ENCODE peak calls at places on chromosomes 6 and 20, in six cellular contexts. W is fibroblast of lung, D is AG09309, P is A549, Q is heart right ventricle, S is BJ. K is an unnamed sample.
A peak's percentile ranks its signal among the peaks of the same experiment; 100 is the strongest.

GRCh38 chr6:40798069-40798770 is 211.1 kb upstream of the LRFN2 start:
- DNase-seq in W (no peak), D (no peak), P (no peak), Q (no peak), S (no peak), K (no peak)

GRCh38 chr6:16239798-16240123 is 1.4 kb downstream of the GMPR start:
- DNase-seq in W (peak; percentile 70), D (no peak), P (peak; percentile 19), Q (peak; percentile 78), S (no peak), K (no peak)

GRCh38 chr20:6473197-6473596 is 294.3 kb upstream of the BMP2 start:
- DNase-seq in W (peak; percentile 20), D (no peak), P (no peak), Q (no peak), S (no peak), K (no peak)

GRCh38 chr6:113997106-113997505 is 26.2 kb upstream of the HDAC2 start:
- DNase-seq in W (peak; percentile 92), D (peak; percentile 65), P (peak; percentile 11), Q (no peak), S (peak; percentile 69), K (peak; percentile 72)

GRCh38 chr20:32999603-33000250 is 4.5 kb downstream of the SUN5 start:
- DNase-seq in W (no peak), D (no peak), P (no peak), Q (no peak), S (no peak), K (no peak)

GRCh38 chr6:105797313-105797970 is 288.7 kb upstream of the PRDM1 start:
- DNase-seq in W (no peak), D (no peak), P (no peak), Q (no peak), S (no peak), K (no peak)

GRCh38 chr20:53683506-53683905 is 89.9 kb upstream of the ZNF217 start:
- DNase-seq in W (no peak), D (no peak), P (no peak), Q (no peak), S (no peak), K (no peak)

GRCh38 chr6:31575335-31575901 is at the start of gene TNF:
- DNase-seq in W (no peak), D (no peak), P (no peak), Q (peak; percentile 66), S (no peak), K (no peak)

GRCh38 chr6:123316733-123317323 is 319.9 kb downstream of the TRDN start:
- DNase-seq in W (peak; percentile 2), D (no peak), P (peak; percentile 8), Q (no peak), S (no peak), K (peak; percentile 9)

GRCh38 chr20:36861625-36861874 is 14.4 kb upstream of the TLDC2 start:
- DNase-seq in W (no peak), D (no peak), P (peak; percentile 25), Q (peak; percentile 49), S (no peak), K (no peak)

GRCh38 chr6:50658561-50658960 is 54.8 kb upstream of the TFAP2D start:
- DNase-seq in W (no peak), D (no peak), P (no peak), Q (no peak), S (no peak), K (no peak)

GRCh38 chr6:43707767-43708166 is 20.2 kb upstream of the MRPS18A start:
- DNase-seq in W (no peak), D (no peak), P (no peak), Q (no peak), S (no peak), K (no peak)

GRCh38 chr6:26053929-26054658 is 33.1 kb upstream of the HFE start:
- DNase-seq in W (peak; percentile 16), D (no peak), P (peak; percentile 28), Q (no peak), S (no peak), K (no peak)

GRCh38 chr6:41878961-41879405 is 16.2 kb downstream of the USP49 start:
- DNase-seq in W (peak; percentile 74), D (peak; percentile 63), P (no peak), Q (no peak), S (peak; percentile 72), K (peak; percentile 9)

GRCh38 chr20:38806855-38807655 is 1.6 kb downstream of the PPP1R16B start:
- DNase-seq in W (no peak), D (no peak), P (no peak), Q (no peak), S (no peak), K (no peak)

GRCh38 chr6:151284431-151285060 is 44.8 kb downstream of the AKAP12 start:
- DNase-seq in W (no peak), D (no peak), P (no peak), Q (no peak), S (no peak), K (no peak)

GRCh38 chr6:44712353-44713147 is 325.0 kb downstream of the CDC5L start:
- DNase-seq in W (peak; percentile 74), D (no peak), P (no peak), Q (no peak), S (no peak), K (peak; percentile 64)

GRCh38 chr6:156601821-156602301 is 175.3 kb upstream of the ARID1B start:
- DNase-seq in W (no peak), D (no peak), P (no peak), Q (no peak), S (no peak), K (no peak)

GRCh38 chr20:31595380-31595653 is 9.8 kb upstream of the ID1 start:
- DNase-seq in W (no peak), D (no peak), P (no peak), Q (no peak), S (no peak), K (no peak)
- H3K4me3 ChIP-seq in W (no peak overlapping the region), D (no peak overlapping the region), P (peak overlapping the region; percentile 62), Q (no peak overlapping the region), S (no peak overlapping the region), K (no peak overlapping the region)

DNA sequence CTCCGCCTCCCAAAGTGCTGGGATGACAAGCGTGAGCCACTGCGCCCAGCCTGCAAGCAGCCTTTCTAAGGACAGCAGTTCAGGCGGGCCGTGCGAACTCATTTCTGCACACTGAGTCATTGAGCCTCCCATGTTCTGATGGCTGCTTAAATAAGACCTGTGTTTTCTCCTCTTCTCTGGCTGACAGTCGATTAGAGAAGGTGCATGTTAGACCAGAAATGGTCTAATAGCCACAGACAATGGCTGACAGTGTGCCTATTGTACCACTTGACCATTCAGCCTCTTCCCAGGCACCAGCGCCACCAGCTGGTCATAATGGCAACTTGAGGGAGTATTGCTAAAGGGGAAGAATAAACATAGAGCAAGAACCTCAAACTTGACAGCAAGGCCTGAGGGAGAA is 6.2 kb downstream of the CST11 start:
- DNase-seq in W (peak; percentile 48), D (no peak), P (peak; percentile 62), Q (peak; percentile 43), S (no peak), K (no peak)
- TF ChIP-seq CTCF in W (peak; percentile 56), D (peak; percentile 40), P (peak; percentile 40), Q (peak; percentile 60), S (peak; percentile 40), K (peak; percentile 57)

GRCh38 chr6:125742433-125743120 is 6.9 kb upstream of the HEY2 start:
- DNase-seq in W (no peak), D (no peak), P (no peak), Q (no peak), S (no peak), K (no peak)
- H3K4me3 ChIP-seq in W (no peak overlapping the region), D (no peak overlapping the region), P (no peak overlapping the region), Q (no peak overlapping the region), S (no peak overlapping the region), K (no peak overlapping the region)

GRCh38 chr20:25296094-25297093 is 48.5 kb downstream of the PYGB start:
- DNase-seq in W (no peak), D (no peak), P (peak; percentile 54), Q (no peak), S (no peak), K (no peak)
- TF ChIP-seq CTCF in W (peak; percentile 35), D (peak; percentile 45), P (peak; percentile 53), Q (peak; percentile 40), S (peak; percentile 46), K (peak; percentile 52)

DNA sequence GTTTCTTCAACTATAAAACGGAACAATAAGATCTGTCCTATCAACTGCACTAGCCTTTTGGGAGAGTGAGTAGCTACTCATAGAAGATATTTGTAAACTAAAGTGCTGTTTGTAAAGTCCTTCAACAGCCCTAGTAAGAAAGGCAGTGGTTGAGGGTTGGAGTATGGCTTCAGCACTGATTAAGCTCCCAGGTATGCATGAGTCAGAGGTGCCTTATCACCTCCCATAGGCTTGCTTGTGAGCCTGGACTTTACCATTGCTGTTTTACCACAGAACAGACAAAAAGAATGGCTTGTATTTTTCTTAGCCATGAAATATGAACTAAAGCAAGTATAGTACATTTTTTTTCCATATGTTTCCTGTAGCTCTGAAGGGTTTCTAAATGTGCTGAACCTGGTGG is 44.1 kb downstream of the SAMD3 start:
- DNase-seq in W (peak; percentile 98), D (peak; percentile 64), P (peak; percentile 21), Q (no peak), S (peak; percentile 47), K (peak; percentile 85)
- H3K4me3 ChIP-seq in W (no peak overlapping the region), D (no peak overlapping the region), P (no peak overlapping the region), Q (no peak overlapping the region), S (no peak overlapping the region), K (no peak overlapping the region)

GRCh38 chr6:82251942-82252341 is 4.4 kb upstream of the IBTK start:
- DNase-seq in W (peak; percentile 27), D (no peak), P (peak; percentile 35), Q (no peak), S (no peak), K (no peak)
- TF ChIP-seq CTCF in W (peak; percentile 46), D (peak; percentile 35), P (peak; percentile 66), Q (peak; percentile 59), S (peak; percentile 50), K (peak; percentile 17)

DNA sequence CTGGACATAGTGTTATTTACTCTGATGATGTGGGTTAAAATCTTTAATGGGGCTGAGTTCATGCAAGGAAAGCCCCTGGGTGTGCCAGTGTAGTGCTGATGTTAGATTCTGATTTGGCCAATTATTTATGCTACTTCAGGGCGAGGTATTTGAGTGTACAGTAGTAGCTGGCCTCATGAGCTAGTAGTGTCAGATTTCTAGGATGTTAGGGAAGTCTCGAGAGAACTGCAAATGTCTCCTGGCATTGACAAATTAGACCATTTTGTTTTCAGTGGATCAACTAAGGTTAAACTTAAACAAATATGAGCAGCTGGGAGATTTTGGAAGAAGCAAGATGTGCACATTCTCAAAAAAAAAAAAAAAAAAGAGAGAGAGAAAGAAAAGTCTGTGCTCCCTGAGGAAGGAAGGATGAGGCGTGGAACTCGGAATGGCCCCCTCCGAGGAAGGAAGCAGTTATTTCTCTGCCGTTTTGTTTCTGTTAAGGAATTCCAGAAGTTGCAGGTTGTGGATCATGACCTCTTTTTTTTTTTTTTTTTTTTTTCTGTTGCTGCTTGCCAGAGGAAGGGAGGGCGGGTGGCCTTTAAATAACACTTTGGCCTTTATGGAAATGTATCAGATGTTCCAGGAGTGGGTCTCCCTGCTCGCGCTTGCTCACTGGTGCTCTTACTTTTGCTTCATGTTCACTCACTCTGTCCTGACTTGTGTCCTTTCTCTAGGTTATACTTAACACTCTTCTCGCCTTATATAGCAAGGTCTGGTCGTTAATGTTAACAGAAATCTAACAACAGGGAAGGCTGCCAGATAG is 124.5 kb downstream of the TCP11 start:
- DNase-seq in W (peak; percentile 69), D (no peak), P (no peak), Q (peak; percentile 66), S (peak; percentile 26), K (peak; percentile 27)
- H3K4me3 ChIP-seq in W (peak overlapping the region; percentile 25), D (no peak overlapping the region), P (no peak overlapping the region), Q (peak overlapping the region; percentile 37), S (peak overlapping the region; percentile 15), K (no peak overlapping the region)

GRCh38 chr6:37485259-37485658 is 14.4 kb downstream of the CCDC167 start:
- DNase-seq in W (no peak), D (no peak), P (peak; percentile 19), Q (no peak), S (no peak), K (no peak)
- TF ChIP-seq CTCF in W (peak; percentile 22), D (peak; percentile 14), P (no peak), Q (no peak), S (no peak), K (peak; percentile 33)

GRCh38 chr20:34544109-34544793 is 14.3 kb upstream of the MAP1LC3A start:
- DNase-seq in W (no peak), D (no peak), P (no peak), Q (no peak), S (no peak), K (no peak)
- H3K4me3 ChIP-seq in W (no peak overlapping the region), D (no peak overlapping the region), P (no peak overlapping the region), Q (no peak overlapping the region), S (no peak overlapping the region), K (no peak overlapping the region)